ENCODE peak calls at places on chromosome 12, in eight cellular contexts. One of them, this sample, is unnamed.

GRCh38 chr12:66066071-66066928 is 64.2 kb downstream of the LLPH start:
- DNase-seq in gastrocnemius medialis: no peak
- DNase-seq in HCEC 1CT: peak; percentile 17
- DNase-seq in CD8-positive, alpha-beta memory T cell: no peak
- DNase-seq in posterior vena cava: no peak
- DNase-seq in A172: peak; percentile 26
- DNase-seq in activated CD4-positive, alpha-beta T cell treated with anti-CD3 and anti-CD28 coated beads, Interleukin-2, amount 50 U/mL, for 4 hours: no peak
- DNase-seq in fibroblast of gingiva: peak; percentile 43
- DNase-seq in this sample: no peak

GRCh38 chr12:110667671-110668070 is 21.2 kb downstream of the HVCN1 start:
- DNase-seq in gastrocnemius medialis: no peak
- DNase-seq in HCEC 1CT: no peak
- DNase-seq in CD8-positive, alpha-beta memory T cell: no peak
- DNase-seq in posterior vena cava: no peak
- DNase-seq in A172: no peak
- DNase-seq in activated CD4-positive, alpha-beta T cell treated with anti-CD3 and anti-CD28 coated beads, Interleukin-2, amount 50 U/mL, for 4 hours: no peak
- DNase-seq in fibroblast of gingiva: no peak
- DNase-seq in this sample: no peak

GRCh38 chr12:11834104-11834812 is 184.8 kb downstream of the ETV6 start:
- DNase-seq in gastrocnemius medialis: no peak
- DNase-seq in HCEC 1CT: peak; percentile 15
- DNase-seq in CD8-positive, alpha-beta memory T cell: no peak
- DNase-seq in posterior vena cava: no peak
- DNase-seq in A172: no peak
- DNase-seq in activated CD4-positive, alpha-beta T cell treated with anti-CD3 and anti-CD28 coated beads, Interleukin-2, amount 50 U/mL, for 4 hours: no peak
- DNase-seq in fibroblast of gingiva: no peak
- DNase-seq in this sample: no peak

GRCh38 chr12:6788972-6789905 is at the start of gene CD4:
- DNase-seq in gastrocnemius medialis: peak; percentile 51
- DNase-seq in HCEC 1CT: no peak
- DNase-seq in CD8-positive, alpha-beta memory T cell: no peak
- DNase-seq in posterior vena cava: peak; percentile 92
- DNase-seq in A172: no peak
- DNase-seq in activated CD4-positive, alpha-beta T cell treated with anti-CD3 and anti-CD28 coated beads, Interleukin-2, amount 50 U/mL, for 4 hours: peak; percentile 62
- DNase-seq in fibroblast of gingiva: no peak
- DNase-seq in this sample: peak; percentile 78

GRCh38 chr12:104285740-104286537 is 17.6 kb upstream of the EID3 start:
- DNase-seq in gastrocnemius medialis: peak; percentile 43
- DNase-seq in HCEC 1CT: peak; percentile 36
- DNase-seq in CD8-positive, alpha-beta memory T cell: no peak
- DNase-seq in posterior vena cava: no peak
- DNase-seq in A172: no peak
- DNase-seq in activated CD4-positive, alpha-beta T cell treated with anti-CD3 and anti-CD28 coated beads, Interleukin-2, amount 50 U/mL, for 4 hours: no peak
- DNase-seq in fibroblast of gingiva: no peak
- DNase-seq in this sample: no peak

GRCh38 chr12:111799758-111800157 is 33.0 kb downstream of the ALDH2 start:
- DNase-seq in gastrocnemius medialis: no peak
- DNase-seq in HCEC 1CT: no peak
- DNase-seq in CD8-positive, alpha-beta memory T cell: no peak
- DNase-seq in posterior vena cava: no peak
- DNase-seq in A172: no peak
- DNase-seq in activated CD4-positive, alpha-beta T cell treated with anti-CD3 and anti-CD28 coated beads, Interleukin-2, amount 50 U/mL, for 4 hours: no peak
- DNase-seq in fibroblast of gingiva: no peak
- DNase-seq in this sample: no peak

GRCh38 chr12:68559984-68560822 is 50.5 kb upstream of the RAP1B start:
- DNase-seq in gastrocnemius medialis: peak; percentile 21
- DNase-seq in HCEC 1CT: peak; percentile 36
- DNase-seq in CD8-positive, alpha-beta memory T cell: no peak
- DNase-seq in posterior vena cava: peak; percentile 87
- DNase-seq in A172: peak; percentile 45
- DNase-seq in activated CD4-positive, alpha-beta T cell treated with anti-CD3 and anti-CD28 coated beads, Interleukin-2, amount 50 U/mL, for 4 hours: no peak
- DNase-seq in fibroblast of gingiva: no peak
- DNase-seq in this sample: no peak

GRCh38 chr12:120684523-120684932 is 2.4 kb upstream of the MLEC start:
- DNase-seq in gastrocnemius medialis: no peak
- DNase-seq in HCEC 1CT: peak; percentile 50
- DNase-seq in CD8-positive, alpha-beta memory T cell: no peak
- DNase-seq in posterior vena cava: no peak
- DNase-seq in A172: no peak
- DNase-seq in activated CD4-positive, alpha-beta T cell treated with anti-CD3 and anti-CD28 coated beads, Interleukin-2, amount 50 U/mL, for 4 hours: no peak
- DNase-seq in fibroblast of gingiva: peak; percentile 73
- DNase-seq in this sample: no peak

GRCh38 chr12:54383041-54383609 is 1.4 kb downstream of the ZNF385A start:
- DNase-seq in gastrocnemius medialis: no peak
- DNase-seq in HCEC 1CT: peak; percentile 99
- DNase-seq in CD8-positive, alpha-beta memory T cell: no peak
- DNase-seq in posterior vena cava: no peak
- DNase-seq in A172: peak; percentile 89
- DNase-seq in activated CD4-positive, alpha-beta T cell treated with anti-CD3 and anti-CD28 coated beads, Interleukin-2, amount 50 U/mL, for 4 hours: no peak
- DNase-seq in fibroblast of gingiva: peak; percentile 94
- DNase-seq in this sample: no peak

This sample was measured in tibial artery.